ENCODE peak calls at places on chromosomes 3 and 15, in five cellular contexts. T is sigmoid colon, X is dorsolateral prefrontal cortex, C is IMR-90, D is AG09309. Q is an unnamed sample.

GRCh38 chr15:78207641-78208340 is 26.6 kb downstream of the ACSBG1 start:
- DNase-seq in T (no peak), X (no peak), D (no peak), C (no peak), Q (no peak)

GRCh38 chr15:60344987-60345386 is 52.8 kb downstream of the ANXA2 start:
- DNase-seq in T (no peak), D (no peak), X (no peak), C (no peak), Q (no peak)

GRCh38 chr15:76973362-76973743 is 21.6 kb upstream of the PSTPIP1 start:
- DNase-seq in X (peak; percentile 73), D (no peak), T (no peak), C (peak; percentile 20), Q (no peak)

GRCh38 chr3:23302276-23302675 is 99.1 kb downstream of the UBE2E2 start:
- DNase-seq in C (peak; percentile 38), D (no peak), T (no peak), X (no peak), Q (no peak)

GRCh38 chr15:52651114-52651513 is 28.1 kb downstream of the ATOSA start:
- DNase-seq in D (no peak), C (no peak), T (no peak), X (no peak), Q (no peak)

GRCh38 chr15:94305133-94305532 is 73.8 kb downstream of the MCTP2 start:
- DNase-seq in T (no peak), X (no peak), D (no peak), C (peak; percentile 40), Q (no peak)

GRCh38 chr3:11671648-11672100 is 28.0 kb upstream of the VGLL4 start:
- DNase-seq in X (no peak), D (peak; percentile 34), T (no peak), C (peak; percentile 54), Q (no peak)

GRCh38 chr15:74523982-74524381 is 17.0 kb upstream of the ARID3B start:
- DNase-seq in C (peak; percentile 40), D (no peak), X (no peak), T (no peak), Q (no peak)

GRCh38 chr3:25508901-25509300 is 80.8 kb downstream of the RARB start:
- DNase-seq in C (no peak), X (no peak), D (no peak), T (no peak), Q (no peak)

GRCh38 chr3:13034109-13034800 is 39.0 kb downstream of the IQSEC1 start:
- DNase-seq in X (no peak), C (no peak), D (no peak), T (no peak), Q (no peak)

GRCh38 chr3:127781411-127782001 is 40.8 kb downstream of the MGLL start:
- DNase-seq in C (peak; percentile 85), T (no peak), D (peak; percentile 79), X (no peak), Q (no peak)

GRCh38 chr3:169668081-169668956 is 4.8 kb upstream of the MECOM start:
- DNase-seq in D (no peak), T (no peak), C (peak; percentile 18), X (no peak), Q (peak; percentile 35)

GRCh38 chr3:11331101-11331500 is 58.9 kb downstream of the ATG7 start:
- DNase-seq in T (no peak), C (peak; percentile 59), D (peak; percentile 13), X (no peak), Q (no peak)

GRCh38 chr3:120276767-120277166 is 8.3 kb downstream of the GPR156 start:
- DNase-seq in T (no peak), X (no peak), C (no peak), D (no peak), Q (no peak)

GRCh38 chr3:30511524-30512278 is 94.7 kb upstream of the TGFBR2 start:
- DNase-seq in C (peak; percentile 98), X (no peak), T (no peak), D (peak; percentile 96), Q (no peak)

GRCh38 chr3:129793356-129793755 is 100.2 kb downstream of the TMCC1 start:
- DNase-seq in T (no peak), C (no peak), D (no peak), X (no peak), Q (no peak)

GRCh38 chr15:66253296-66253642 is 281 bp downstream of the MEGF11 start:
- DNase-seq in D (no peak), C (no peak), T (no peak), X (no peak), Q (no peak)

GRCh38 chr3:101011086-101011485 is 17.9 kb upstream of the ABI3BP start:
- DNase-seq in X (no peak), C (peak; percentile 13), D (peak; percentile 75), T (no peak), Q (no peak)

GRCh38 chr15:82135645-82136044 is 89.8 kb upstream of the MEX3B start:
- DNase-seq in T (no peak), D (no peak), C (peak; percentile 70), X (no peak), Q (no peak)

GRCh38 chr3:133512416-133513089 is 60.9 kb upstream of the CDV3 start:
- DNase-seq in X (no peak), C (no peak), T (no peak), D (no peak), Q (no peak)

GRCh38 chr15:57676578-57676977 is 29.9 kb upstream of the POLR2M start:
- DNase-seq in C (no peak), T (no peak), D (no peak), X (no peak), Q (no peak)

GRCh38 chr3:150439657-150440056 is 31.6 kb downstream of the TSC22D2 start:
- DNase-seq in D (no peak), X (no peak), T (no peak), C (peak; percentile 26), Q (no peak)

GRCh38 chr15:92636950-92637481 is 18.6 kb downstream of the FAM174B start:
- DNase-seq in D (no peak), X (no peak), C (no peak), T (no peak), Q (no peak)

GRCh38 chr3:146159616-146160232 is 1.3 kb downstream of the PLOD2 start:
- DNase-seq in X (no peak), T (no peak), C (no peak), D (no peak), Q (no peak)

GRCh38 chr3:151085889-151086483 is 522 bp downstream of the MED12L start:
- DNase-seq in T (no peak), C (no peak), X (peak; percentile 44), D (no peak), Q (peak; percentile 29)

GRCh38 chr15:22873204-22873701 is 34.8 kb downstream of the NIPA2 start:
- DNase-seq in X (no peak), C (peak; percentile 92), D (no peak), T (no peak), Q (no peak)

GRCh38 chr3:99637041-99637380 is 1.4 kb upstream of the COL8A1 start:
- DNase-seq in C (no peak), T (no peak), X (no peak), D (no peak), Q (no peak)

GRCh38 chr15:69784808-69785550 is 312.7 kb downstream of the TLE3 start:
- DNase-seq in X (no peak), T (no peak), D (no peak), C (peak; percentile 33), Q (no peak)

GRCh38 chr15:94844533-94845390 is 613.4 kb downstream of the MCTP2 start:
- DNase-seq in X (peak; percentile 53), D (no peak), C (no peak), T (peak; percentile 79), Q (no peak)

GRCh38 chr3:20057612-20058180 is 17.4 kb downstream of the KAT2B start:
- DNase-seq in C (no peak), D (no peak), X (no peak), T (no peak), Q (no peak)

GRCh38 chr3:155664922-155665695 is 79.8 kb downstream of the PLCH1 start:
- DNase-seq in C (peak; percentile 69), X (no peak), D (peak; percentile 88), T (peak; percentile 89), Q (no peak)

GRCh38 chr3:39150170-39150802 is 3.1 kb downstream of the CSRNP1 start:
- DNase-seq in C (no peak), X (no peak), T (no peak), D (no peak), Q (no peak)
- TF ChIP-seq CTCF in C (no peak), X (no peak), T (peak; percentile 42), D (no peak), Q (no peak)

GRCh38 chr3:140736863-140737460 is 59.1 kb downstream of the TRIM42 start:
- DNase-seq in T (no peak), X (peak; percentile 62), D (peak; percentile 8), C (no peak), Q (no peak)
- TF ChIP-seq CTCF in T (no peak), X (peak; percentile 43), D (peak; percentile 60), C (peak; percentile 35), Q (no peak)

GRCh38 chr3:153789380-153789779 is 331.8 kb upstream of the ARHGEF26 start:
- DNase-seq in X (no peak), C (no peak), T (no peak), D (no peak), Q (no peak)

GRCh38 chr3:153783804-153784203 is 337.4 kb upstream of the ARHGEF26 start:
- DNase-seq in X (no peak), T (no peak), C (no peak), D (no peak), Q (no peak)

GRCh38 chr3:153783106-153783505 is 338.1 kb upstream of the ARHGEF26 start:
- DNase-seq in C (no peak), D (no peak), X (no peak), T (peak; percentile 59), Q (no peak)

GRCh38 chr3:153785901-153786300 is 335.3 kb upstream of the ARHGEF26 start:
- DNase-seq in D (no peak), T (no peak), C (no peak), X (no peak), Q (no peak)
- TF ChIP-seq CTCF in D (no peak), T (no peak), C (no peak), X (no peak), Q (no peak)

GRCh38 chr3:17473761-17474160 is 268.7 kb downstream of the TBC1D5 start:
- DNase-seq in C (peak; percentile 23), X (no peak), T (no peak), D (no peak), Q (no peak)
- TF ChIP-seq CTCF in C (peak; percentile 41), X (no peak), T (no peak), D (no peak), Q (no peak)

Q was measured in activated B cell treated with CpG ODN at 0.5 μM for 24 hours.